ENCODE peak calls at places on chromosomes 11 and 22, in five cellular contexts. One of them, this sample, is unnamed.

GRCh38 chr11:77502501-77502900 is 28.6 kb upstream of the PAK1 start:
- DNase-seq in brain microvascular endothelial cell: no peak
- DNase-seq in lung: no peak
- DNase-seq in hepatocyte: no peak
- DNase-seq in central memory CD4-positive, alpha-beta T cell: no peak
- DNase-seq in this sample: no peak

GRCh38 chr22:48755332-48755949 is 1072.2 kb downstream of the BRD1 start:
- DNase-seq in hepatocyte: peak; percentile 2
- DNase-seq in central memory CD4-positive, alpha-beta T cell: no peak
- DNase-seq in lung: peak; percentile 21
- DNase-seq in brain microvascular endothelial cell: no peak
- DNase-seq in this sample: no peak

GRCh38 chr11:128095459-128096096 is 491.8 kb downstream of the ETS1 start:
- DNase-seq in brain microvascular endothelial cell: peak; percentile 94
- DNase-seq in hepatocyte: no peak
- DNase-seq in central memory CD4-positive, alpha-beta T cell: no peak
- DNase-seq in lung: no peak
- DNase-seq in this sample: no peak

GRCh38 chr22:19661156-19661555 is 53.1 kb upstream of the SEPTIN5 start:
- DNase-seq in lung: no peak
- DNase-seq in brain microvascular endothelial cell: no peak
- DNase-seq in central memory CD4-positive, alpha-beta T cell: no peak
- DNase-seq in hepatocyte: no peak
- DNase-seq in this sample: no peak

GRCh38 chr11:46278387-46279173 is 1.1 kb downstream of the CREB3L1 start:
- DNase-seq in lung: no peak
- DNase-seq in hepatocyte: peak; percentile 85
- DNase-seq in central memory CD4-positive, alpha-beta T cell: no peak
- DNase-seq in brain microvascular endothelial cell: peak; percentile 55
- DNase-seq in this sample: no peak

GRCh38 chr11:70633610-70634009 is 235.3 kb downstream of the CTTN start:
- DNase-seq in lung: no peak
- DNase-seq in hepatocyte: no peak
- DNase-seq in brain microvascular endothelial cell: no peak
- DNase-seq in central memory CD4-positive, alpha-beta T cell: no peak
- DNase-seq in this sample: no peak

GRCh38 chr11:132992838-132993680 is 539.2 kb downstream of the OPCML start:
- DNase-seq in hepatocyte: no peak
- DNase-seq in lung: no peak
- DNase-seq in central memory CD4-positive, alpha-beta T cell: no peak
- DNase-seq in brain microvascular endothelial cell: peak; percentile 14
- DNase-seq in this sample: no peak

GRCh38 chr11:128422576-128423370 is 164.6 kb downstream of the ETS1 start:
- DNase-seq in lung: no peak
- DNase-seq in brain microvascular endothelial cell: no peak
- DNase-seq in hepatocyte: no peak
- DNase-seq in central memory CD4-positive, alpha-beta T cell: peak; percentile 89
- DNase-seq in this sample: no peak

GRCh38 chr11:19076744-19077589 is 16.4 kb upstream of the MRGPRX2 start:
- DNase-seq in central memory CD4-positive, alpha-beta T cell: peak; percentile 23
- DNase-seq in hepatocyte: peak; percentile 69
- DNase-seq in lung: peak; percentile 62
- DNase-seq in brain microvascular endothelial cell: peak; percentile 48
- DNase-seq in this sample: no peak

GRCh38 chr11:30125461-30125860 is 105.4 kb upstream of the FSHB start:
- DNase-seq in central memory CD4-positive, alpha-beta T cell: no peak
- DNase-seq in lung: no peak
- DNase-seq in hepatocyte: no peak
- DNase-seq in brain microvascular endothelial cell: no peak
- DNase-seq in this sample: no peak

GRCh38 chr11:130725417-130726233 is 190.7 kb downstream of the SNX19 start:
- DNase-seq in central memory CD4-positive, alpha-beta T cell: no peak
- DNase-seq in lung: no peak
- DNase-seq in hepatocyte: no peak
- DNase-seq in brain microvascular endothelial cell: no peak
- DNase-seq in this sample: no peak

GRCh38 chr11:13896990-13897353 is 65.6 kb upstream of the SPON1 start:
- DNase-seq in lung: no peak
- DNase-seq in central memory CD4-positive, alpha-beta T cell: no peak
- DNase-seq in hepatocyte: no peak
- DNase-seq in brain microvascular endothelial cell: no peak
- DNase-seq in this sample: no peak

GRCh38 chr22:43293661-43294392 is 49.3 kb downstream of the SCUBE1 start:
- DNase-seq in hepatocyte: peak; percentile 93
- DNase-seq in lung: peak; percentile 48
- DNase-seq in brain microvascular endothelial cell: peak; percentile 10
- DNase-seq in central memory CD4-positive, alpha-beta T cell: no peak
- DNase-seq in this sample: no peak

GRCh38 chr11:122601131-122602125 is 54.1 kb upstream of the UBASH3B start:
- DNase-seq in hepatocyte: peak; percentile 68
- DNase-seq in central memory CD4-positive, alpha-beta T cell: no peak
- DNase-seq in lung: no peak
- DNase-seq in brain microvascular endothelial cell: peak; percentile 42
- DNase-seq in this sample: no peak

GRCh38 chr11:72321381-72321996 is 77.5 kb upstream of the PHOX2A start:
- DNase-seq in lung: no peak
- DNase-seq in brain microvascular endothelial cell: peak; percentile 57
- DNase-seq in hepatocyte: no peak
- DNase-seq in central memory CD4-positive, alpha-beta T cell: no peak
- DNase-seq in this sample: no peak

GRCh38 chr11:46918778-46919513 is 596 bp upstream of the LRP4 start:
- DNase-seq in brain microvascular endothelial cell: no peak
- DNase-seq in hepatocyte: no peak
- DNase-seq in lung: no peak
- DNase-seq in central memory CD4-positive, alpha-beta T cell: no peak
- DNase-seq in this sample: no peak

GRCh38 chr11:114202011-114202609 is 94.1 kb upstream of the NNMT start:
- DNase-seq in central memory CD4-positive, alpha-beta T cell: no peak
- DNase-seq in hepatocyte: no peak
- DNase-seq in brain microvascular endothelial cell: no peak
- DNase-seq in lung: no peak
- DNase-seq in this sample: no peak

GRCh38 chr11:65213322-65214211 is 31.8 kb downstream of the CAPN1 start:
- DNase-seq in lung: no peak
- DNase-seq in hepatocyte: no peak
- DNase-seq in central memory CD4-positive, alpha-beta T cell: no peak
- DNase-seq in brain microvascular endothelial cell: no peak
- DNase-seq in this sample: no peak

GRCh38 chr11:122486793-122487495 is 168.6 kb upstream of the UBASH3B start:
- DNase-seq in central memory CD4-positive, alpha-beta T cell: no peak
- DNase-seq in lung: no peak
- DNase-seq in hepatocyte: no peak
- DNase-seq in brain microvascular endothelial cell: peak; percentile 2
- DNase-seq in this sample: no peak

GRCh38 chr11:130477646-130478203 is 29.3 kb downstream of the ADAMTS15 start:
- DNase-seq in brain microvascular endothelial cell: no peak
- DNase-seq in hepatocyte: no peak
- DNase-seq in central memory CD4-positive, alpha-beta T cell: no peak
- DNase-seq in lung: peak; percentile 26
- DNase-seq in this sample: no peak

GRCh38 chr11:10322830-10323792 is 18.2 kb downstream of the ADM start:
- DNase-seq in central memory CD4-positive, alpha-beta T cell: peak; percentile 45
- DNase-seq in brain microvascular endothelial cell: peak; percentile 86
- DNase-seq in hepatocyte: peak; percentile 85
- DNase-seq in lung: no peak
- DNase-seq in this sample: no peak

GRCh38 chr11:122023614-122024250 is 92.3 kb downstream of the BLID start:
- DNase-seq in hepatocyte: no peak
- DNase-seq in brain microvascular endothelial cell: no peak
- DNase-seq in lung: no peak
- DNase-seq in central memory CD4-positive, alpha-beta T cell: no peak
- DNase-seq in this sample: no peak

GRCh38 chr11:78217650-78218541 is 29.2 kb downstream of the USP35 start:
- DNase-seq in brain microvascular endothelial cell: no peak
- DNase-seq in central memory CD4-positive, alpha-beta T cell: no peak
- DNase-seq in lung: no peak
- DNase-seq in hepatocyte: no peak
- DNase-seq in this sample: no peak

GRCh38 chr22:33401291-33401690 is 343.1 kb upstream of the SYN3 start:
- DNase-seq in central memory CD4-positive, alpha-beta T cell: no peak
- DNase-seq in brain microvascular endothelial cell: peak; percentile 80
- DNase-seq in lung: no peak
- DNase-seq in hepatocyte: no peak
- DNase-seq in this sample: no peak

GRCh38 chr11:28243057-28243456 is 134.9 kb downstream of the METTL15 start:
- DNase-seq in central memory CD4-positive, alpha-beta T cell: no peak
- DNase-seq in brain microvascular endothelial cell: no peak
- DNase-seq in lung: no peak
- DNase-seq in hepatocyte: no peak
- DNase-seq in this sample: no peak

This sample was measured in esophagus squamous epithelium.